ENCODE peak calls at places on chromosomes 11 and 22, in four cellular contexts. F is uterus, E is osteoblast, X is adrenal gland. U is an unnamed sample.

GRCh38 chr11:89119426-89119825 is 53.6 kb upstream of the GRM5 start:
- DNase-seq in E (no peak), F (no peak), X (no peak), U (no peak)

GRCh38 chr11:8282621-8283509 is 19.2 kb upstream of the LMO1 start:
- DNase-seq in E (no peak), X (peak), F (no peak), U (peak)

GRCh38 chr11:34363363-34364084 is 5.7 kb upstream of the ABTB2 start:
- DNase-seq in F (no peak), E (no peak), X (no peak), U (no peak)

GRCh38 chr11:1082728-1083620 is 8.3 kb downstream of the MUC2 start:
- DNase-seq in F (peak), E (peak), X (no peak), U (no peak)

GRCh38 chr11:128891410-128891861 is 280 bp downstream of the KCNJ5 start:
- DNase-seq in E (no peak), X (no peak), F (no peak), U (no peak)

GRCh38 chr11:46506486-46506808 is 87.4 kb downstream of the AMBRA1 start:
- DNase-seq in X (no peak), E (no peak), F (no peak), U (no peak)

GRCh38 chr11:127843483-127844396 is 743.6 kb downstream of the ETS1 start:
- DNase-seq in F (peak), E (peak), X (peak), U (no peak)

GRCh38 chr11:128544625-128545024 is 42.7 kb downstream of the ETS1 start:
- DNase-seq in X (no peak), F (no peak), E (no peak), U (no peak)

GRCh38 chr11:44536779-44537516 is 28.5 kb upstream of the CD82 start:
- DNase-seq in E (peak), F (no peak), X (no peak), U (no peak)

GRCh38 chr11:2428322-2428795 is 16.0 kb downstream of the TRPM5 start:
- DNase-seq in X (peak), F (peak), E (peak), U (peak)

GRCh38 chr11:114197799-114198500 is 98.2 kb upstream of the NNMT start:
- DNase-seq in F (peak), E (peak), X (peak), U (peak)

GRCh38 chr11:125376117-125376516 is 119.9 kb downstream of the FEZ1 start:
- DNase-seq in X (no peak), E (peak), F (peak), U (peak)

GRCh38 chr22:31585161-31585859 is 76.7 kb downstream of the PISD start:
- DNase-seq in X (peak), F (no peak), E (no peak), U (no peak)

GRCh38 chr11:7621090-7621489 is 52.2 kb downstream of the CYB5R2 start:
- DNase-seq in X (no peak), E (no peak), F (no peak), U (no peak)

GRCh38 chr11:10648896-10649295 is 44.7 kb downstream of the IRAG1 start:
- DNase-seq in F (no peak), E (no peak), X (no peak), U (no peak)

GRCh38 chr22:49838771-49839717 is 11.4 kb upstream of the BRD1 start:
- DNase-seq in F (no peak), X (no peak), E (peak), U (no peak)

GRCh38 chr11:82996966-82997606 is 74.6 kb downstream of the RAB30 start:
- DNase-seq in X (no peak), E (no peak), F (no peak), U (no peak)

GRCh38 chr11:2585566-2586090 is 114.2 kb downstream of the KCNQ1OT1 start:
- DNase-seq in E (peak), F (no peak), X (no peak), U (peak)

GRCh38 chr11:134531331-134532135 is 119.5 kb upstream of the B3GAT1 start:
- DNase-seq in F (peak), X (no peak), E (peak), U (no peak)

GRCh38 chr11:85663080-85663729 is 1.7 kb downstream of the CREBZF start:
- DNase-seq in F (no peak), E (peak), X (no peak), U (no peak)

GRCh38 chr22:46937185-46937584 is 174.7 kb downstream of the TBC1D22A start:
- DNase-seq in E (no peak), F (no peak), X (no peak), U (no peak)
- TF ChIP-seq CTCF in E (no peak), F (no peak), X (no peak), U (no peak)

GRCh38 chr11:73306069-73306468 is 2.0 kb upstream of the ARHGEF17 start:
- DNase-seq in F (no peak), X (no peak), E (peak), U (no peak)
- TF ChIP-seq CTCF in F (no peak), X (no peak), E (peak), U (no peak)

GRCh38 chr22:19957445-19957844 is 15.8 kb upstream of the TXNRD2 start:
- DNase-seq in E (no peak), X (no peak), F (no peak), U (no peak)
- TF ChIP-seq CTCF in E (no peak), X (no peak), F (no peak), U (no peak)

GRCh38 chr11:95247883-95248282 is 16.9 kb upstream of the SESN3 start:
- DNase-seq in F (no peak), X (no peak), E (no peak), U (no peak)
- TF ChIP-seq CTCF in F (no peak), X (no peak), E (no peak), U (no peak)

GRCh38 chr22:17888855-17889254 is 114.6 kb upstream of the BID start:
- DNase-seq in E (no peak), F (no peak), X (no peak), U (peak)

GRCh38 chr22:17890892-17891291 is 116.6 kb upstream of the BID start:
- DNase-seq in X (no peak), F (no peak), E (no peak), U (peak)

GRCh38 chr22:17893900-17894299 is 119.6 kb upstream of the BID start:
- DNase-seq in E (no peak), F (no peak), X (no peak), U (no peak)

GRCh38 chr22:17890245-17890671 is 116.0 kb upstream of the BID start:
- DNase-seq in E (no peak), X (peak), F (no peak), U (peak)

GRCh38 chr22:17891427-17892167 is 117.3 kb upstream of the BID start:
- DNase-seq in E (no peak), X (no peak), F (no peak), U (peak)
- TF ChIP-seq CTCF in E (peak), X (no peak), F (peak), U (peak)

DNA sequence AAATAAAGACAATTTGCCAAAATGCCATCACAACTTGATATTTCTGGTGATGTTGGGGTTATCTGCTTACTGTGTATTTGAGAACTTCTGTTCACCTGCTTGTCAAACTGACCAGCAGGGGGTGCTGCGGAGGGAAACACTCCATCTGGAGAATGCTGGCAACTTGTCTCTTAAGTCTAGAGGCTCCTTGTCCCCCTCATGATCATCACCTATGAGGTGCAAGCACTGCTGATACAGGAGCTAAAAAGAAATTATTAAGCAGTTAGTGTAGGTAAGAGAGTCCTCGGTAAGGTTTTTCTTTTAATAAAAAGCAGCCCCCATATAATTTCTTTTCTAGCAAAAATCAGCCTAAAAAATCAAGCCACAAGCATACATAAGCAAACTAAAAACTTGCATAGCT is 32.7 kb upstream of the GLYATL1B start:
- DNase-seq in F (peak), E (peak), X (peak), U (peak)
- TF ChIP-seq CTCF in F (peak), E (peak), X (peak), U (no peak)

GRCh38 chr11:61739413-61739812 is 13.0 kb upstream of the MYRF start:
- DNase-seq in F (no peak), X (no peak), E (no peak), U (no peak)

GRCh38 chr11:61737131-61737530 is 15.3 kb upstream of the MYRF start:
- DNase-seq in F (no peak), E (no peak), X (no peak), U (no peak)

GRCh38 chr11:61736310-61736709 is 16.1 kb upstream of the MYRF start:
- DNase-seq in E (no peak), X (no peak), F (no peak), U (no peak)

GRCh38 chr11:61738776-61739175 is 13.7 kb upstream of the MYRF start:
- DNase-seq in X (no peak), F (no peak), E (no peak), U (no peak)

GRCh38 chr11:61737636-61738386 is 14.6 kb upstream of the MYRF start:
- DNase-seq in X (no peak), F (no peak), E (no peak), U (no peak)
- TF ChIP-seq CTCF in X (no peak), F (no peak), E (no peak), U (no peak)

GRCh38 chr11:77548552-77549439 is 41.0 kb upstream of the AQP11 start:
- DNase-seq in E (no peak), F (no peak), X (no peak), U (no peak)
- TF ChIP-seq CTCF in E (no peak), F (no peak), X (peak), U (no peak)

GRCh38 chr11:40877256-40877655 is 582.2 kb downstream of the LRRC4C start:
- DNase-seq in X (no peak), F (no peak), E (no peak), U (no peak)
- TF ChIP-seq CTCF in X (no peak), F (no peak), E (no peak), U (no peak)

DNA sequence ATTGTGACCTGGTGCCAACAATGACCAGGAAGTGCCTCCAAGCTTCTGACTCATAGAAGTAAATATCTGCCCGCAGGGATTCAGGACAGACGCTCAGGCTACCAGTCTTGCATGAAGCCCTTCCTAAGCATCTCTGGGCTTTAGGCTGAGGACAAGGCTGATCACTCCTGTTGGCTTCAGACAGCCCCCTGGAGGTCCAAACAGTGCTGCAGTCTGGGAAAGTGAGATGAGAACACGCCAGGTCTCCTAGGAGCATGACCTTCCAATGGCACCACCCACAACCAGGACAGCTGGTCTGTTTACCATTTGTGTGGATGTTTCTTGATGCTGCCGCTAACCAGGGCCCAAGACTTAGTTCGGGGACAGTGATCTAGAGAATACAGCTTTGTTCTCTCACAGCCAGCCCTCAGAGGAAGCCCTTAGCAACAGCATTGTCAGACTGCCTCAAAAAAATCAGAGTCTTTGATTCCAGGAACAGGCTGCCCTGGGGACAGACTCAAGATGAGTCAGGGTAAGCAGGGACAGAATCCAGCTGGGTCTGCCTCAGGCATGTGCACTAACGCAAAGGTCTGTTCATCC is 111.2 kb downstream of the ZNF280B start:
- DNase-seq in E (peak), F (no peak), X (peak), U (peak)
- TF ChIP-seq CTCF in E (peak), F (no peak), X (no peak), U (no peak)

U was measured in gastrocnemius medialis.